ENCODE peak calls at places on chromosomes 7 and 10, in seven cellular contexts. O, U, S, T, M, E and D are unnamed samples.

GRCh38 chr7:143300959-143301617 is 12.9 kb downstream of the CASP2 start:
- DNase-seq in O (no peak), U (no peak), S (peak), T (peak), M (no peak), E (no peak), D (no peak)

GRCh38 chr7:68724965-68725364 is 873.3 kb upstream of the AUTS2 start:
- DNase-seq in O (no peak), U (no peak), S (no peak), T (no peak), M (no peak), E (no peak), D (no peak)

GRCh38 chr10:86598151-86598550 is 56.2 kb upstream of the OPN4 start:
- DNase-seq in O (no peak), U (no peak), S (peak), T (no peak), M (no peak), E (no peak), D (no peak)

GRCh38 chr7:154371424-154371823 is 319.2 kb downstream of the DPP6 start:
- DNase-seq in O (no peak), U (no peak), S (no peak), T (no peak), M (no peak), E (no peak), D (no peak)

GRCh38 chr10:71747039-71747807 is 26.1 kb downstream of the VSIR start:
- DNase-seq in O (no peak), U (no peak), S (no peak), T (no peak), M (no peak), E (no peak), D (no peak)

GRCh38 chr7:153286763-153287162 is 527.2 kb downstream of the ACTR3B start:
- DNase-seq in O (no peak), U (no peak), S (no peak), T (no peak), M (no peak), E (no peak), D (no peak)

GRCh38 chr10:97827778-97828291 is 21.8 kb upstream of the GOLGA7B start:
- DNase-seq in O (no peak), U (no peak), S (no peak), T (no peak), M (no peak), E (no peak), D (no peak)

GRCh38 chr10:131979821-131980270 is 1.9 kb downstream of the BNIP3 start:
- DNase-seq in O (no peak), U (no peak), S (peak), T (peak), M (no peak), E (peak), D (no peak)

GRCh38 chr10:52216852-52217251 is 97.2 kb upstream of the DKK1 start:
- DNase-seq in O (no peak), U (no peak), S (peak), T (peak), M (no peak), E (no peak), D (no peak)

GRCh38 chr10:122265896-122266295 is 5.2 kb upstream of the BTBD16 start:
- DNase-seq in O (no peak), U (no peak), S (no peak), T (no peak), M (no peak), E (no peak), D (no peak)

GRCh38 chr7:152078025-152078424 is 52.6 kb downstream of the GALNT11 start:
- DNase-seq in O (no peak), U (no peak), S (no peak), T (no peak), M (no peak), E (no peak), D (no peak)

GRCh38 chr10:106830466-106830865 is 334.0 kb downstream of the SORCS1 start:
- DNase-seq in O (no peak), U (no peak), S (no peak), T (no peak), M (no peak), E (no peak), D (peak)

GRCh38 chr10:80585812-80586211 is 48.1 kb downstream of the SH2D4B start:
- DNase-seq in O (no peak), U (no peak), S (no peak), T (no peak), M (no peak), E (no peak), D (no peak)

GRCh38 chr7:114415054-114415997 is 711 bp downstream of the FOXP2 start:
- DNase-seq in O (no peak), U (no peak), S (no peak), T (no peak), M (no peak), E (no peak), D (no peak)

GRCh38 chr10:5948999-5949759 is 28.2 kb downstream of the IL15RA start:
- DNase-seq in O (peak), U (peak), S (peak), T (peak), M (peak), E (peak), D (no peak)

GRCh38 chr10:23381298-23381697 is 36.7 kb upstream of the C10orf67 start:
- DNase-seq in O (no peak), U (no peak), S (no peak), T (no peak), M (no peak), E (peak), D (no peak)

GRCh38 chr10:120634629-120635028 is 177.6 kb downstream of the PLPP4 start:
- DNase-seq in O (peak), U (no peak), S (no peak), T (no peak), M (peak), E (peak), D (no peak)

GRCh38 chr7:122528879-122529481 is 169.9 kb downstream of the RNF133 start:
- DNase-seq in O (no peak), U (peak), S (peak), T (peak), M (no peak), E (peak), D (peak)

GRCh38 chr10:130127612-130128607 is 8.3 kb upstream of the GLRX3 start:
- DNase-seq in O (no peak), U (peak), S (peak), T (peak), M (peak), E (peak), D (peak)

DNA sequence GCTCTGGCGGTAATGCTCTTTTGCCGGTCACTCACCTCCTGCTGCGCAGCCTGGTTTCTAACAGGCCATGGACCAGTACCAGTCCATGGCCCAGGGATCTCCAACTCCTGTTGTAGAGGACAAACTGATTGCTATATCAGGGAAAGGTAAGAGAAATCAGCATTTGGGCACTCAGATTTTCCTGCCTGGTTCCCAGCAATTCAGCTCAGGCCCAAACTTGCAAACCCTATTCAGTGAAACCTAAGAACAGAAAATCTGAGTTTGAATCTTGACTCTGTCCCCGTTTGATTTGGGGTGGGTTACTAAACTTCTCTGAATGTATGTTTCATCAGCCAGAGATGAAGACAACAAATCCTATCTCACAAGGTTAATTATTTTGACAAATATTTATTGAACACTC is 77.4 kb downstream of the GFRA1 start:
- DNase-seq in O (no peak), U (no peak), S (no peak), T (no peak), M (no peak), E (no peak), D (no peak)
- H4K8ac ChIP-seq in O (no peak), U (no peak), S (no peak), T (no peak), M (no peak), E (no peak), D (no peak)

GRCh38 chr10:28020993-28021982 is 22.4 kb upstream of the ODAD2 start:
- DNase-seq in O (no peak), U (no peak), S (no peak), T (no peak), M (no peak), E (no peak), D (peak)
- H4K8ac ChIP-seq in O (no peak), U (no peak), S (no peak), T (no peak), M (no peak), E (no peak), D (no peak)

GRCh38 chr7:100598425-100598824 is 3.7 kb upstream of the PCOLCE start:
- DNase-seq in O (no peak), U (no peak), S (peak), T (peak), M (no peak), E (no peak), D (no peak)
- H4K8ac ChIP-seq in O (no peak), U (no peak), S (no peak), T (no peak), M (no peak), E (no peak), D (no peak)

GRCh38 chr7:1742555-1743303 is 72.7 kb downstream of the ELFN1 start:
- DNase-seq in O (no peak), U (no peak), S (peak), T (no peak), M (no peak), E (no peak), D (no peak)
- H4K8ac ChIP-seq in O (peak), U (no peak), S (no peak), T (no peak), M (no peak), E (no peak), D (no peak)

GRCh38 chr7:135707570-135707966 is 20.4 kb downstream of the SLC13A4 start:
- DNase-seq in O (no peak), U (no peak), S (no peak), T (no peak), M (no peak), E (no peak), D (peak)
- H4K8ac ChIP-seq in O (no peak), U (no peak), S (no peak), T (no peak), M (no peak), E (no peak), D (peak)

DNA sequence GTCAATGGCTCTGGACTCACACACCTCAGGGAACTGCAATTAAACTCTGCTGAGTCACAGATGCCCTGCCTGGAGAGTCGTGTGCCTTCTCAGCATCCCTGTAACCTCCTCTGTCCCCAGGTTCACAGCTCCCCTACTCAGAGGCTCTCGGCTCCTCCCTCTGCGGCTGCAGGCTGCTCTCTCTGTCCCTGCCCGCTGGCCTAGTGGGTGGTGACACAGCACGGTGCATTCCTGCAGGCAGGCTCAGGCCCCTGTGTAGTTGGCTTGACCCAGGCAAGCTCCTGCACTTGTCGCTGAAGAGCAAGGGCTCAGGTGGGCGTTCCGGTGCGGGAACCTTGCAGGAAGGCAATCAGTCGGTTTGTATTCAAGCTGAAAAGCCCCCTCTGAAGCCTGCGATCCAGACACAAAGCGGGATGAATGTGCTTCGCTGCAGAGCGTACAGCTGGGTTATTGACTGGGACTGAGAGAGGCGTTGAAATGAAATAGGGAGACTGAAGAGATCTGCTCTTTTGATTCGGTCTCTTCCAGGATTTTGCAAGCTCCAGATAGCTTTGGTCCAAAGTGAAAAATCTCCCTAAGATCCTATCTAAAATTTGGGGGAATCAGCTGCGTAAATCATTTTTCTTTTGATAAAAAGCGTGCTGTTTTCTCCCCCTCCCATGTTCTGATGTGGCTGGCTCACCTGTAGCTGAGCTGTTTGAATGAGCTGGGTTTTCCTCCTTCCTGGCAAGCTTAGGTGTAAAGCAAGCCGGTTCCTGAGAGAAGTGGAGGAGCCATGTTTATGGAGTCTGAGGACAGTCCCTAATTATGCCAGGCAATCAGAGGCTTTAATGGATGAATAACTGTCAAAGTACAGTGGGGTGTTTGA is 208.7 kb upstream of the PHYHIPL start:
- DNase-seq in O (peak), U (peak), S (no peak), T (peak), M (peak), E (peak), D (peak)
- H4K8ac ChIP-seq in O (no peak), U (no peak), S (no peak), T (no peak), M (no peak), E (no peak), D (no peak)

DNA sequence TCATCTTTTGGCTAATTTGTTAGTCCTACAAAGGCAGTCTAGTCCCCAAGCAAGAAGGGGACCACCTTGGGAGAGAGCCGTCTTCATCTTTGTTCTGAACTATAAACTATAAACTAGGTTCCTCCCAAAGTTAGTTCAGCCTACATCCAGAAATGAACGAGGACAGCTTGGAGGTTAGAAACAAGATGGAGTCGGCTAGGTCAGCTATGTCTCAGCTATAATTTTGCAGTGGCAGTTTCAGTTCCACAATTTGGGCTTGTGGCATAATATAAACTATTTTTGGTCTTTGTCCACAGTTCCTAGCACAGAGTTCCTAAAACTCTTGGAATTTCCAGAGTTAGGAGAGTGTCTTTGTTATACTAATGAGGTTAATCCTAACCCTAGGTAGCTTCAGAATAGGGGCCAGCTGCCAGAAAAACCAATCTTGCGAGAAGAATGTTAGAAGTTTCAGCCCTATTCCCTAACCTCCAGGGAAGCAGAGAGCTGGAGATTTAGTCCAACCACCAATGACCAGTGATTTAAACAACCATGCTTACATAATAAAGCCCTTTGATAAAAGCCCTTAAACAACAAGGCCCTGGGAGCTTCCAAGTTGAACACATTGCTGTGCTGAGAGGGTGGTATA is 131.9 kb downstream of the AKR1D1 start:
- DNase-seq in O (no peak), U (peak), S (no peak), T (no peak), M (peak), E (no peak), D (no peak)
- H4K8ac ChIP-seq in O (no peak), U (no peak), S (no peak), T (no peak), M (no peak), E (no peak), D (no peak)

GRCh38 chr10:77837925-77838595 is 88.5 kb downstream of the DLG5 start:
- DNase-seq in O (no peak), U (peak), S (no peak), T (no peak), M (no peak), E (no peak), D (no peak)
- H4K8ac ChIP-seq in O (no peak), U (no peak), S (no peak), T (peak), M (no peak), E (no peak), D (peak)

GRCh38 chr10:3757250-3757637 is 27.8 kb downstream of the KLF6 start:
- DNase-seq in O (no peak), U (no peak), S (no peak), T (no peak), M (peak), E (no peak), D (no peak)
- H4K8ac ChIP-seq in O (no peak), U (no peak), S (no peak), T (no peak), M (no peak), E (no peak), D (no peak)